ENCODE peak calls at places on chromosomes 5 and 9, in five cellular contexts. One of them, this sample, is unnamed.

GRCh38 chr5:95759634-95760033 is 28.5 kb downstream of the RHOBTB3 start:
- DNase-seq in M059J: peak; percentile 85
- DNase-seq in mucosa of gallbladder: peak; percentile 46
- DNase-seq in MCF 10A: no peak
- DNase-seq in AML-193: no peak
- DNase-seq in this sample: peak; percentile 74

GRCh38 chr5:54215233-54215736 is 95.1 kb downstream of the ARL15 start:
- DNase-seq in mucosa of gallbladder: no peak
- DNase-seq in M059J: no peak
- DNase-seq in MCF 10A: no peak
- DNase-seq in AML-193: no peak
- DNase-seq in this sample: no peak

GRCh38 chr9:28951945-28952344 is 1378.7 kb upstream of the C9orf72 start:
- DNase-seq in mucosa of gallbladder: no peak
- DNase-seq in MCF 10A: peak; percentile 8
- DNase-seq in M059J: peak; percentile 15
- DNase-seq in AML-193: peak; percentile 6
- DNase-seq in this sample: no peak

GRCh38 chr9:38642951-38643350 is 22.6 kb upstream of the ANKRD18A start:
- DNase-seq in MCF 10A: no peak
- DNase-seq in M059J: no peak
- DNase-seq in mucosa of gallbladder: no peak
- DNase-seq in AML-193: no peak
- DNase-seq in this sample: no peak

GRCh38 chr9:14910178-14910805 is at the start of gene FREM1:
- DNase-seq in MCF 10A: no peak
- DNase-seq in M059J: no peak
- DNase-seq in AML-193: no peak
- DNase-seq in mucosa of gallbladder: peak; percentile 41
- DNase-seq in this sample: peak; percentile 10

GRCh38 chr5:131536211-131536826 is 98.7 kb downstream of the RAPGEF6 start:
- DNase-seq in mucosa of gallbladder: no peak
- DNase-seq in M059J: peak; percentile 27
- DNase-seq in MCF 10A: peak; percentile 31
- DNase-seq in AML-193: no peak
- DNase-seq in this sample: peak; percentile 50

GRCh38 chr5:42984307-42984706 is 55.8 kb downstream of the ANXA2R start:
- DNase-seq in mucosa of gallbladder: no peak
- DNase-seq in MCF 10A: peak; percentile 32
- DNase-seq in AML-193: no peak
- DNase-seq in M059J: no peak
- DNase-seq in this sample: peak; percentile 8

GRCh38 chr5:73303139-73304079 is 130.4 kb downstream of the TMEM174 start:
- DNase-seq in AML-193: no peak
- DNase-seq in mucosa of gallbladder: no peak
- DNase-seq in MCF 10A: no peak
- DNase-seq in M059J: no peak
- DNase-seq in this sample: no peak

GRCh38 chr9:126000731-126001580 is 253.8 kb downstream of the PBX3 start:
- DNase-seq in MCF 10A: no peak
- DNase-seq in AML-193: no peak
- DNase-seq in M059J: no peak
- DNase-seq in mucosa of gallbladder: no peak
- DNase-seq in this sample: no peak

GRCh38 chr5:119353213-119353612 is 2.6 kb upstream of the TNFAIP8 start:
- DNase-seq in M059J: no peak
- DNase-seq in mucosa of gallbladder: no peak
- DNase-seq in MCF 10A: no peak
- DNase-seq in AML-193: no peak
- DNase-seq in this sample: no peak

GRCh38 chr9:130110596-130111021 is 56.9 kb downstream of the GPR107 start:
- DNase-seq in AML-193: no peak
- DNase-seq in M059J: peak; percentile 64
- DNase-seq in MCF 10A: no peak
- DNase-seq in mucosa of gallbladder: no peak
- DNase-seq in this sample: peak; percentile 82

GRCh38 chr5:10860645-10861455 is 99.8 kb upstream of the DAP start:
- DNase-seq in AML-193: no peak
- DNase-seq in MCF 10A: no peak
- DNase-seq in M059J: peak; percentile 84
- DNase-seq in mucosa of gallbladder: no peak
- DNase-seq in this sample: peak; percentile 82

GRCh38 chr9:136181784-136182421 is 23.0 kb downstream of the LHX3 start:
- DNase-seq in M059J: no peak
- DNase-seq in AML-193: no peak
- DNase-seq in mucosa of gallbladder: no peak
- DNase-seq in MCF 10A: no peak
- DNase-seq in this sample: no peak

GRCh38 chr9:72882117-72882775 is 70.6 kb downstream of the ALDH1A1 start:
- DNase-seq in MCF 10A: no peak
- DNase-seq in M059J: no peak
- DNase-seq in mucosa of gallbladder: no peak
- DNase-seq in AML-193: no peak
- DNase-seq in this sample: peak; percentile 27

GRCh38 chr5:142640316-142641005 is 45.4 kb downstream of the FGF1 start:
- DNase-seq in M059J: no peak
- DNase-seq in AML-193: no peak
- DNase-seq in MCF 10A: no peak
- DNase-seq in mucosa of gallbladder: no peak
- DNase-seq in this sample: no peak

GRCh38 chr9:113488490-113488889 is 25.0 kb downstream of the RGS3 start:
- DNase-seq in MCF 10A: no peak
- DNase-seq in AML-193: no peak
- DNase-seq in M059J: no peak
- DNase-seq in mucosa of gallbladder: no peak
- DNase-seq in this sample: peak; percentile 44

This sample was measured in EH.